ENCODE peak calls at places on chromosomes 3 and 15, in nine cellular contexts. X, L, C, Y, H, U, G, D and V are unnamed samples.
A peak's percentile ranks its signal among the peaks of the same experiment; 100 is the strongest.

GRCh38 chr15:26866298-26867198 is at the start of gene GABRA5:
- DNase-seq in X (no peak), L (no peak), C (no peak), Y (peak; percentile 67), H (no peak), U (no peak), G (peak; percentile 54), D (no peak), V (no peak)

GRCh38 chr3:65939841-65940246 is 98.9 kb downstream of the MAGI1 start:
- DNase-seq in X (no peak), L (no peak), C (no peak), Y (no peak), H (no peak), U (no peak), G (peak; percentile 67), D (no peak), V (no peak)

GRCh38 chr3:147651107-147651506 is 241.9 kb downstream of the ZIC1 start:
- DNase-seq in X (no peak), L (peak; percentile 48), C (peak; percentile 66), Y (no peak), H (no peak), U (no peak), G (no peak), D (no peak), V (no peak)

GRCh38 chr3:36075491-36075890 is 304.8 kb upstream of the STAC start:
- DNase-seq in X (no peak), L (no peak), C (no peak), Y (no peak), H (no peak), U (no peak), G (no peak), D (no peak), V (no peak)

GRCh38 chr3:46661776-46662766 is 31.4 kb downstream of the ALS2CL start:
- DNase-seq in X (no peak), L (no peak), C (no peak), Y (no peak), H (no peak), U (no peak), G (no peak), D (peak; percentile 40), V (no peak)

GRCh38 chr15:96331141-96331941 is 841 bp downstream of the NR2F2 start:
- DNase-seq in X (no peak), L (peak; percentile 55), C (no peak), Y (no peak), H (no peak), U (peak; percentile 24), G (peak; percentile 41), D (peak; percentile 59), V (no peak)

GRCh38 chr3:126060613-126061145 is 23.2 kb downstream of the SLC41A3 start:
- DNase-seq in X (no peak), L (no peak), C (no peak), Y (no peak), H (no peak), U (no peak), G (no peak), D (no peak), V (no peak)

GRCh38 chr15:64892850-64893403 is 18.8 kb upstream of the ANKDD1A start:
- DNase-seq in X (peak; percentile 47), L (no peak), C (no peak), Y (no peak), H (no peak), U (no peak), G (no peak), D (peak; percentile 43), V (no peak)

GRCh38 chr15:36334059-36334458 is 245.4 kb upstream of the CDIN1 start:
- DNase-seq in X (no peak), L (no peak), C (no peak), Y (no peak), H (no peak), U (no peak), G (no peak), D (no peak), V (no peak)

GRCh38 chr3:63936929-63937328 is 24.7 kb upstream of the SCAANT1 start:
- DNase-seq in X (no peak), L (no peak), C (no peak), Y (no peak), H (no peak), U (no peak), G (no peak), D (no peak), V (no peak)

GRCh38 chr15:101122266-101122665 is 129.6 kb downstream of the CHSY1 start:
- DNase-seq in X (no peak), L (no peak), C (no peak), Y (no peak), H (no peak), U (no peak), G (no peak), D (no peak), V (no peak)

DNA sequence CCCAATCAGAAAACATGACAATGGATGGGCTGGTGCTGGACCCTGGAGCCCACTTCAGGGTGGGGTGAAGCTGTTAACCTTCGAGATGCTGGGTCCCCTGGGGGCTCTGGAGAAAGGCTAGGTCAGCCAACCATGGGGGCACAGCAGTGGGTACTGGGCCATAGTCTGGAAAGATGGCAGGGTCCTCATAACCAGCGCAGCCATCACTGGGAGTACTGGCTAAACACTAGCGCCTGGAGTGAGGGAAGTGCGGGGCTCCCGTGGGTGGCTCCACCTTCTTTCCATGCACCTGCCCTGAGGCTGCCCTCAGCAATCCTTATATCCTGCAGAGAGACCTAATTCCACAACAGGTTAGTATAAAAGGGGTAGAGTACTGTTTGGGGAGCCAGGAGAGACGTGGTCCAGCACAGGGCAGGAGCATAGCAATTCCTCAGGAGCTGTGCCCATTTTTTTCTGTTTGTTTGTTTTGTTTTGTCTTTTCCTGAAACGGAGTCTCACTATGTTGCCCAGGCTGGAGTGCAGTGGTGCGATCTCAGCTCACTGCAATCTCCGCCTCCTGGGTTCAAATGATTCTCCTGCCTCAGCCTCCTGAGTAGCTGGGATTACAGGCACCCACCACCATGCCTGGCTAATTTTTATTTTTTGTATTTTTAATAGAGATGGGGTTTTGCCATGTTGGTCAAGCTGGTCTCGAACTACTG is 122.6 kb upstream of the MEF2A start:
- DNase-seq in X (no peak), L (no peak), C (no peak), Y (no peak), H (no peak), U (peak; percentile 14), G (no peak), D (no peak), V (peak; percentile 20)
- H3K4me3 ChIP-seq in X (no peak overlapping the region), L (no peak overlapping the region), C (no peak overlapping the region), Y (no peak overlapping the region), H (no peak overlapping the region), U (no peak overlapping the region), G (no peak overlapping the region), D (no peak overlapping the region), V (no peak overlapping the region)

GRCh38 chr3:16912400-16913263 is 27.9 kb downstream of the PLCL2 start:
- DNase-seq in X (no peak), L (no peak), C (no peak), Y (no peak), H (no peak), U (no peak), G (no peak), D (no peak), V (no peak)
- TF ChIP-seq POLR2A in X (no peak), L (no peak), C (no peak), Y (no peak), H (no peak), U (no peak), G (no peak), D (no peak), V (no peak)

GRCh38 chr3:136297826-136298225 is 47.7 kb downstream of the PCCB start:
- DNase-seq in X (no peak), L (no peak), C (no peak), Y (no peak), H (no peak), U (no peak), G (no peak), D (no peak), V (no peak)
- TF ChIP-seq CTCF in X (no peak), L (no peak), C (no peak), Y (no peak), H (no peak), U (no peak), G (no peak), D (no peak), V (no peak)

GRCh38 chr3:42071720-42072582 is 19.2 kb upstream of the TRAK1 start:
- DNase-seq in X (peak; percentile 54), L (peak; percentile 92), C (peak; percentile 79), Y (peak; percentile 33), H (peak; percentile 68), U (peak; percentile 60), G (peak; percentile 65), D (peak; percentile 85), V (peak; percentile 75)

GRCh38 chr3:42070089-42070885 is 20.9 kb upstream of the TRAK1 start:
- DNase-seq in X (no peak), L (no peak), C (no peak), Y (no peak), H (no peak), U (no peak), G (no peak), D (no peak), V (no peak)

GRCh38 chr3:42067324-42067723 is 23.8 kb upstream of the TRAK1 start:
- DNase-seq in X (no peak), L (no peak), C (no peak), Y (no peak), H (no peak), U (no peak), G (no peak), D (no peak), V (no peak)

GRCh38 chr3:42066516-42067181 is 24.5 kb upstream of the TRAK1 start:
- DNase-seq in X (peak; percentile 28), L (no peak), C (peak; percentile 44), Y (no peak), H (no peak), U (no peak), G (no peak), D (no peak), V (no peak)

DNA sequence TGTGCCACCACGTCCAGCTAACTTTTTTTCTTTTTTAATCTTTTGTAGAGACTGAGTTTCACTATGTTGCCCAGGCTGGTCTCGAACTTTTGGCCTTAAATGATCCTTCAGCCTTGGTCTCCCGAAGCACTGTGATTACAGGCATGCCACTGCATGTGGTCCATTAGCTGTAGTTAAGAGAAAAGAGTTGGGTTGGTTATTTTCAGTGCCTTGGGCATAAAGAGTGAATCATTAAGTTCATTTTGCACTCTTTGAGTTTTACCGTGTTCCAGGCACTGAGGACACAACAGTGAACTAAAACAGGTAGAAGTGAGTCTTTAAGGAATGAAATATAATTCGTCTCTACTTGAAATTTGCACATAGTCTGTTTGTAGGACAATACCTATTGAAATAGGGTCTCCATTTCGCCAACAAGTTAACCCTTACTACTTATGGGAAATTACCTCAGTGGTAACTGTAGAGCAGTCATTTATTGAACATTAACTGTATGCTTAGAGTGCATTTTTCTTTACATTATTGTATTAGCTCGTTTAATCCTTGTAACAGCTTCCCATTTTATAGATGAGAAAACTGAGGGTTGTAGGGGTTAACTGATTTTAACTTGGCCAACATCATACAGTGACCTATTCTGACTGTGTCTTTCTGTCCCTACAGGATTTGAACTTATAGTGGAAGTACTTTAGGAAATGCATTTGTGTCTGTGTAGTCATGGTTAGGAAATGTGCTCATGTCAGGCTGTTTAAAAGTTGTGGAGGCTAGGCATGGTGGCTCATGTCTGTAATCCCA is 22.7 kb upstream of the TRAK1 start:
- DNase-seq in X (no peak), L (no peak), C (no peak), Y (no peak), H (no peak), U (no peak), G (no peak), D (no peak), V (no peak)
- H3K4me3 ChIP-seq in X (no peak overlapping the region), L (no peak overlapping the region), C (no peak overlapping the region), Y (no peak overlapping the region), H (no peak overlapping the region), U (no peak overlapping the region), G (no peak overlapping the region), D (no peak overlapping the region), V (no peak overlapping the region)

GRCh38 chr3:39415983-39416382 is 9.5 kb downstream of the RPSA start:
- DNase-seq in X (no peak), L (no peak), C (no peak), Y (no peak), H (no peak), U (no peak), G (no peak), D (no peak), V (no peak)
- TF ChIP-seq POLR2A in X (no peak), L (no peak), C (no peak), Y (peak; percentile 5), H (no peak), U (no peak), G (no peak), D (no peak), V (no peak)